ENCODE peak calls at places on chromosomes 7 and 10, in four cellular contexts. One of them, this sample, is unnamed.

GRCh38 chr10:125232841-125233240 is 72.5 kb upstream of the CTBP2 start:
- DNase-seq in stimulated activated naive CD4-positive, alpha-beta T cell treated with Interleukin-2 at 50 U/mL for 16 hours: no peak
- DNase-seq in ELF-1: no peak
- DNase-seq in osteocyte: no peak
- DNase-seq in this sample: no peak

GRCh38 chr10:124248056-124248455 is 154.7 kb upstream of the CHST15 start:
- DNase-seq in stimulated activated naive CD4-positive, alpha-beta T cell treated with Interleukin-2 at 50 U/mL for 16 hours: no peak
- DNase-seq in ELF-1: no peak
- DNase-seq in osteocyte: no peak
- DNase-seq in this sample: no peak

GRCh38 chr10:13146383-13146782 is 15.0 kb upstream of the MCM10 start:
- DNase-seq in stimulated activated naive CD4-positive, alpha-beta T cell treated with Interleukin-2 at 50 U/mL for 16 hours: no peak
- DNase-seq in ELF-1: no peak
- DNase-seq in osteocyte: no peak
- DNase-seq in this sample: no peak

GRCh38 chr10:99859585-99859984 is 77.1 kb downstream of the ABCC2 start:
- DNase-seq in osteocyte: no peak
- DNase-seq in stimulated activated naive CD4-positive, alpha-beta T cell treated with Interleukin-2 at 50 U/mL for 16 hours: no peak
- DNase-seq in ELF-1: peak; percentile 56
- DNase-seq in this sample: peak; percentile 86

GRCh38 chr7:6226194-6226799 is 46.1 kb downstream of the CYTH3 start:
- DNase-seq in ELF-1: no peak
- DNase-seq in osteocyte: no peak
- DNase-seq in stimulated activated naive CD4-positive, alpha-beta T cell treated with Interleukin-2 at 50 U/mL for 16 hours: no peak
- DNase-seq in this sample: no peak

GRCh38 chr10:63696205-63696604 is 175.0 kb downstream of the REEP3 start:
- DNase-seq in osteocyte: no peak
- DNase-seq in stimulated activated naive CD4-positive, alpha-beta T cell treated with Interleukin-2 at 50 U/mL for 16 hours: no peak
- DNase-seq in ELF-1: no peak
- DNase-seq in this sample: no peak

GRCh38 chr7:100679927-100680588 is 6.5 kb downstream of the GNB2 start:
- DNase-seq in ELF-1: no peak
- DNase-seq in osteocyte: no peak
- DNase-seq in stimulated activated naive CD4-positive, alpha-beta T cell treated with Interleukin-2 at 50 U/mL for 16 hours: no peak
- DNase-seq in this sample: no peak

GRCh38 chr7:106589495-106589879 is 71.5 kb downstream of the CCDC71L start:
- DNase-seq in ELF-1: no peak
- DNase-seq in osteocyte: no peak
- DNase-seq in stimulated activated naive CD4-positive, alpha-beta T cell treated with Interleukin-2 at 50 U/mL for 16 hours: no peak
- DNase-seq in this sample: no peak

GRCh38 chr7:138890782-138891445 is 90.3 kb downstream of the KIAA1549 start:
- DNase-seq in ELF-1: peak; percentile 71
- DNase-seq in osteocyte: peak; percentile 91
- DNase-seq in stimulated activated naive CD4-positive, alpha-beta T cell treated with Interleukin-2 at 50 U/mL for 16 hours: no peak
- DNase-seq in this sample: no peak

GRCh38 chr10:44035474-44036197 is 349.3 kb downstream of the CXCL12 start:
- DNase-seq in ELF-1: no peak
- DNase-seq in stimulated activated naive CD4-positive, alpha-beta T cell treated with Interleukin-2 at 50 U/mL for 16 hours: no peak
- DNase-seq in osteocyte: no peak
- DNase-seq in this sample: no peak

GRCh38 chr10:19707376-19707775 is 108.9 kb upstream of the PLXDC2 start:
- DNase-seq in stimulated activated naive CD4-positive, alpha-beta T cell treated with Interleukin-2 at 50 U/mL for 16 hours: no peak
- DNase-seq in osteocyte: no peak
- DNase-seq in ELF-1: no peak
- DNase-seq in this sample: no peak

GRCh38 chr7:38451840-38452239 is 178.4 kb upstream of the TARP start:
- DNase-seq in stimulated activated naive CD4-positive, alpha-beta T cell treated with Interleukin-2 at 50 U/mL for 16 hours: no peak
- DNase-seq in osteocyte: no peak
- DNase-seq in ELF-1: no peak
- DNase-seq in this sample: no peak

GRCh38 chr10:26474062-26474461 is 35.9 kb downstream of the APBB1IP start:
- DNase-seq in osteocyte: no peak
- DNase-seq in stimulated activated naive CD4-positive, alpha-beta T cell treated with Interleukin-2 at 50 U/mL for 16 hours: no peak
- DNase-seq in ELF-1: no peak
- DNase-seq in this sample: no peak